ENCODE peak calls at places on chromosomes 1 and 21, in four cellular contexts. V, W, Y and Z are unnamed samples.

GRCh38 chr21:18840239-18840638 is 436.7 kb upstream of the TMPRSS15 start:
- DNase-seq in W (no peak), V (no peak), Y (no peak), Z (no peak)

GRCh38 chr1:92516574-92516973 is 29.8 kb upstream of the GFI1 start:
- DNase-seq in Y (no peak), W (no peak), V (no peak), Z (no peak)

GRCh38 chr21:17679002-17679600 is 66.4 kb upstream of the BTG3 start:
- DNase-seq in V (no peak), Y (peak), W (peak), Z (no peak)

GRCh38 chr1:156898151-156898550 is 4.6 kb downstream of the PEAR1 start:
- DNase-seq in W (peak), V (peak), Y (no peak), Z (no peak)

GRCh38 chr1:34984435-34985062 is 598 bp downstream of the TMEM35B start:
- DNase-seq in W (peak), Y (peak), V (peak), Z (no peak)

GRCh38 chr1:67105508-67105907 is 29.3 kb downstream of the C1orf141 start:
- DNase-seq in Y (no peak), V (no peak), W (no peak), Z (no peak)

GRCh38 chr1:235938714-235939487 is 72.2 kb upstream of the LYST start:
- DNase-seq in V (no peak), Y (peak), W (peak), Z (no peak)

GRCh38 chr1:209937996-209938959 is at the start of gene SYT14:
- DNase-seq in W (peak), V (peak), Y (peak), Z (no peak)

GRCh38 chr21:41197582-41197981 is 29.6 kb downstream of the BACE2 start:
- DNase-seq in W (no peak), V (no peak), Y (no peak), Z (no peak)

GRCh38 chr1:45914836-45915235 is 111.4 kb downstream of the MAST2 start:
- DNase-seq in W (no peak), V (no peak), Y (no peak), Z (no peak)

GRCh38 chr21:18155508-18156193 is 89.0 kb upstream of the CHODL start:
- DNase-seq in W (peak), V (no peak), Y (no peak), Z (no peak)

GRCh38 chr1:204647114-204647804 is 38.3 kb downstream of the LRRN2 start:
- DNase-seq in V (no peak), W (peak), Y (no peak), Z (no peak)

GRCh38 chr1:93573940-93574469 is 107.6 kb downstream of the BCAR3 start:
- DNase-seq in V (no peak), W (no peak), Y (no peak), Z (no peak)

GRCh38 chr21:43881283-43881682 is 16.3 kb downstream of the AGPAT3 start:
- DNase-seq in V (no peak), Y (no peak), W (no peak), Z (peak)

GRCh38 chr1:222643603-222643936 is 25.7 kb downstream of the MIA3 start:
- DNase-seq in Y (no peak), W (no peak), V (no peak), Z (no peak)